ENCODE peak calls at places on chromosomes 6 and 20, in six cellular contexts. N, K, F, V, A and W are unnamed samples.

GRCh38 chr6:142171351-142171750 is 24.3 kb downstream of the VTA1 start:
- DNase-seq in N (no peak), V (no peak), K (no peak), A (no peak), F (no peak), W (no peak)

GRCh38 chr6:143745160-143746133 is 67.7 kb downstream of the PHACTR2 start:
- DNase-seq in N (peak), K (peak), A (peak), V (no peak), F (no peak), W (no peak)

GRCh38 chr6:3750324-3751018 is 1.0 kb downstream of the PXDC1 start:
- DNase-seq in K (peak), F (peak), A (no peak), V (no peak), N (peak), W (no peak)

GRCh38 chr6:41039060-41039998 is at the start of gene UNC5CL:
- DNase-seq in F (peak), N (peak), K (peak), V (peak), A (peak), W (peak)

GRCh38 chr6:47242483-47243386 is 67.0 kb downstream of the TNFRSF21 start:
- DNase-seq in A (peak), V (peak), N (peak), K (no peak), F (peak), W (peak)

GRCh38 chr20:58640446-58640845 is 10.6 kb upstream of the STX16 start:
- DNase-seq in N (no peak), V (no peak), A (peak), K (no peak), F (no peak), W (no peak)

GRCh38 chr6:107330190-107330589 is 129.2 kb downstream of the PDSS2 start:
- DNase-seq in V (peak), A (no peak), N (no peak), F (peak), K (no peak), W (no peak)

GRCh38 chr6:26390504-26390903 is 7.6 kb downstream of the BTN2A2 start:
- DNase-seq in F (no peak), K (no peak), A (no peak), V (no peak), N (no peak), W (no peak)

GRCh38 chr6:110345025-110345424 is 13.1 kb downstream of the METTL24 start:
- DNase-seq in N (no peak), V (no peak), K (no peak), A (no peak), F (no peak), W (no peak)

GRCh38 chr20:44750081-44750805 is 4.6 kb downstream of the KCNK15 start:
- DNase-seq in N (no peak), K (no peak), A (peak), F (no peak), V (no peak), W (no peak)

GRCh38 chr6:39053854-39054576 is 5.4 kb downstream of the GLP1R start:
- DNase-seq in K (no peak), V (no peak), A (no peak), F (no peak), N (no peak), W (no peak)

GRCh38 chr6:15885624-15886023 is 222.8 kb upstream of the DTNBP1 start:
- DNase-seq in N (no peak), V (no peak), K (no peak), F (no peak), A (no peak), W (no peak)

GRCh38 chr20:17612287-17612974 is 42.6 kb downstream of the DSTN start:
- DNase-seq in N (peak), F (no peak), A (no peak), K (peak), V (peak), W (peak)

GRCh38 chr6:85797993-85798392 is 155.3 kb upstream of the SYNCRIP start:
- DNase-seq in A (no peak), K (no peak), F (no peak), N (no peak), V (no peak), W (no peak)

GRCh38 chr20:48440916-48441315 is 386.9 kb downstream of the PREX1 start:
- DNase-seq in N (no peak), F (no peak), A (no peak), K (no peak), V (no peak), W (no peak)

GRCh38 chr6:108748063-108748462 is 100.2 kb upstream of the ARMC2 start:
- DNase-seq in N (no peak), K (no peak), V (no peak), F (no peak), A (no peak), W (no peak)

GRCh38 chr20:57266251-57267157 is at the start of gene BMP7:
- DNase-seq in A (no peak), N (peak), F (no peak), V (no peak), K (no peak), W (no peak)
- TF ChIP-seq TAF1 in A (no peak), N (no peak), F (no peak), V (no peak), K (no peak), W (no peak)

GRCh38 chr6:157075549-157076426 is 247.5 kb downstream of the TMEM242 start:
- DNase-seq in N (no peak), V (no peak), K (no peak), F (no peak), A (peak), W (no peak)

GRCh38 chr6:157078326-157078725 is 245.0 kb downstream of the TMEM242 start:
- DNase-seq in V (no peak), N (no peak), K (no peak), F (no peak), A (no peak), W (no peak)

GRCh38 chr6:157079277-157079676 is 244.0 kb downstream of the TMEM242 start:
- DNase-seq in F (no peak), K (no peak), N (no peak), A (no peak), V (no peak), W (no peak)

GRCh38 chr6:157076427-157076774 is 246.9 kb downstream of the TMEM242 start:
- DNase-seq in N (no peak), F (no peak), A (no peak), V (no peak), K (no peak), W (no peak)

DNA sequence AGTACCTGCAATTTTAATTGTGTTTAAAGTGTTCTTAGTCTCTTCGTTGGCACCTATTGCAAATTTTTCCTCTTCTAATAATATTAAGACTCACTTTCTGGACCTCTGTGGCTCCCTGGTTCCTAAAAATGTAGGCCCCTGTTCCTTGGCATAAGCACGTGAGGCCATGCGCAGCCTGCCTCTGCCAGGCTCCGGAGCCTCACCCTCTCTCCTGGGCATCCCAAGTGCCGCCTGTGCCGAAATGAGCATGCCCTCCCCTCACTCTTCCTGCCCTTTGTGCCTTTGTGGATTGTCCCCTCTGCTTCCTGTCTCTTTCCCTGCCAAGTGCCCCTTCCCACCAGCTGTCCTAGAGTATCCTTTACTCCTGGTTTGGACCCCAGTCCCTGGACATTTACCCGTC is 246.1 kb downstream of the TMEM242 start:
- DNase-seq in F (no peak), N (no peak), A (no peak), K (no peak), V (no peak), W (no peak)
- TF ChIP-seq TAF1 in F (no peak), N (no peak), A (no peak), K (no peak), V (no peak), W (no peak)

DNA sequence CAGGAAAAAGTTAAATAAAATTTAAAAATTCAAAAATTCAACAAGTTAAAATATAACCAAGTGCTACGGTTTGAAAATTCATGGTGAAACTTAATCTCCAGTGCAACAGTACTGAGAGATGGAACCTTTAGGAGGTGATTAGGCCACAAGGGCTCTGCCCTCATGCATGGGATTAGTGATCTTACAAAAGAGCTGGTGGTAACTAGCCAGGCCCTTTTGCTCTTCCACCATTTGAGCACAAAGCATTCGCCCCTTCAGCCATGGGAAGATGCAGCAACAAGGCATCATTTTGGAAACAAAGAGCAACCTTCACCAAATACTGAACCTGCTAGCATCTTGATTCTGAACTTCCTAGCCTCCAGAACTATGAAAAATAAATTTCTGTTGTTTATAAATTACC is 80.9 kb downstream of the RNGTT start:
- DNase-seq in F (no peak), N (no peak), K (no peak), V (no peak), A (no peak), W (no peak)
- TF ChIP-seq TAF1 in F (no peak), N (no peak), K (no peak), V (no peak), A (no peak), W (no peak)

GRCh38 chr6:130129781-130130246 is 92.9 kb downstream of the SAMD3 start:
- DNase-seq in F (no peak), A (no peak), K (no peak), N (no peak), V (no peak), W (no peak)

GRCh38 chr6:130132286-130132701 is 90.5 kb downstream of the SAMD3 start:
- DNase-seq in F (no peak), V (no peak), K (no peak), N (no peak), A (no peak), W (no peak)

GRCh38 chr6:130122243-130122642 is 100.5 kb downstream of the SAMD3 start:
- DNase-seq in V (no peak), N (no peak), A (no peak), F (no peak), K (no peak), W (no peak)

DNA sequence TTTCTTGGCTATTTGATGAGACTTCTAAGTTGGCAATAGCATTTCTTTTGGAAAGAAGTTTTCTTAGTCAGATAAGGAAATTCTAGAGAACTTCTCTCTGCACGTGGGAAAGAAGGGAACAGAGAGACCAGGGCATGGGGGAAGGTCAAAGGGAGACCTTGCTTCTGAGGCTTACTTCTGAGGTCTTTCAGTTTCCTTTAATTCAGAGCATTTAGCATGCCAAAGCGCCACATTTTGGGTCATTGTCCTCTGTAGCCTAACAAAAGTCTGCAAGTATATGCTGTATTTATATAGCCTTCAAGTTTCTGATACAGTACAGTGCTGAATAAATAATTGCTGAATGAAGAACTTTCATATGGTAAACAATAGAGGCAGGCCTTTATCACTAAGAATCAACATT is 95.6 kb downstream of the SAMD3 start:
- DNase-seq in V (no peak), K (no peak), A (no peak), F (no peak), N (no peak), W (no peak)
- TF ChIP-seq TAF1 in V (no peak), K (no peak), A (no peak), F (no peak), N (no peak), W (no peak)

GRCh38 chr6:6884193-6884627 is 223.6 kb upstream of the RREB1 start:
- DNase-seq in K (no peak), V (no peak), A (no peak), F (no peak), N (no peak), W (no peak)

GRCh38 chr6:6883011-6883410 is 224.8 kb upstream of the RREB1 start:
- DNase-seq in F (no peak), N (no peak), V (no peak), K (no peak), A (no peak), W (no peak)

GRCh38 chr6:6886886-6887285 is 220.9 kb upstream of the RREB1 start:
- DNase-seq in F (no peak), V (no peak), K (no peak), A (no peak), N (no peak), W (no peak)

GRCh38 chr6:6886160-6886885 is 221.4 kb upstream of the RREB1 start:
- DNase-seq in N (no peak), A (peak), V (no peak), F (no peak), K (no peak), W (no peak)

DNA sequence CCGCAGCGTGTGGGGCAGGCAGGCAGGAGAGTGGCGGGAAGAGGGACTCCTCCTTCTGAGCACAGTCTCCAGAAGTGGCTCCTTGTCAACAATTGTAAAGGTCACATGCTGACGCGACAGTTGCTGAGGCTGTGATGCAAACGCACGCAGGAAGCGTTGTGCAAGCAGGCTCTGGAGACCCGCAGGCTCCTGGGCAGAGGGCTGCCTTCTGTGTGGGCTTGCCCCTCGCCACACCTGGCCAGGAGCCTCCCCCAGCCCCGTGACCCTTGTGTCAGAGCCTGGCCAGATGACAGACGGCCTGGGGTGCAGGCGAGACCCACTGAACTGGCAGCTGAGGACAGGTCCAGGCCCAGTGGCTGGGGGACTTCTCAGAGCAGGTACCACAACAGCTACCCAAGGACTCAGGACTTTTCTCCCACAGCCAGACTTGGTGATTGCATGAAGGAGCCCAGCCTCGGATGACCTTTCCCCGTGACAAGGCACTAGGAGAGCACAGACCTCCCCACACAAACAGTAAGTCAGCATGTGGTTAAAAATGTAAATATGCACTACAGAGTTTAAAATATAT is 222.2 kb upstream of the RREB1 start:
- DNase-seq in K (no peak), A (peak), N (no peak), F (no peak), V (no peak), W (no peak)
- TF ChIP-seq TAF1 in K (no peak), A (no peak), N (no peak), F (no peak), V (no peak), W (no peak)